ENCODE peak calls at places on chromosomes 11 and 22, in seven cellular contexts. M is AG10803, P is pancreas, D is uterus, S is lower lobe of right lung, F is foreskin fibroblast, L is fibroblast of mammary gland. H is an unnamed sample.

GRCh38 chr11:69509381-69509780 is 27.9 kb downstream of the LINC01488 start:
- DNase-seq in S (peak), M (no peak), L (no peak), F (no peak), P (no peak), D (no peak), H (peak)

GRCh38 chr22:39954584-39955055 is 5.6 kb upstream of the TMA7B start:
- DNase-seq in P (no peak), S (no peak), L (peak), D (no peak), F (peak), M (peak), H (no peak)

GRCh38 chr11:125140251-125140650 is 24.3 kb upstream of the PKNOX2 start:
- DNase-seq in S (no peak), M (no peak), P (no peak), D (no peak), F (no peak), L (no peak), H (no peak)

GRCh38 chr11:19816040-19816439 is 103.4 kb downstream of the NAV2 start:
- DNase-seq in P (peak), M (peak), S (no peak), F (peak), L (no peak), D (no peak), H (no peak)

GRCh38 chr22:48803171-48803992 is 1024.3 kb downstream of the BRD1 start:
- DNase-seq in M (no peak), S (no peak), L (no peak), P (no peak), F (no peak), D (no peak), H (no peak)

GRCh38 chr11:28535677-28536076 is 427.5 kb downstream of the METTL15 start:
- DNase-seq in S (no peak), F (no peak), P (no peak), M (no peak), D (no peak), L (no peak), H (no peak)

GRCh38 chr11:66477256-66478201 is 2.7 kb upstream of the DPP3 start:
- DNase-seq in D (no peak), S (no peak), L (no peak), F (no peak), M (no peak), P (no peak), H (no peak)

GRCh38 chr11:27460571-27460970 is 12.0 kb downstream of the LGR4 start:
- DNase-seq in F (no peak), P (peak), L (no peak), S (no peak), M (no peak), D (no peak), H (no peak)

GRCh38 chr11:72703281-72704008 is 29.2 kb upstream of the PDE2A start:
- DNase-seq in S (no peak), M (peak), F (peak), P (no peak), L (peak), D (peak), H (no peak)

GRCh38 chr22:45997077-45997774 is 20.3 kb upstream of the WNT7B start:
- DNase-seq in P (peak), L (peak), F (peak), D (peak), M (peak), S (peak), H (peak)

GRCh38 chr11:117882539-117882938 is 6.1 kb upstream of the FXYD6 start:
- DNase-seq in M (no peak), L (no peak), P (no peak), F (no peak), D (no peak), S (no peak), H (no peak)

GRCh38 chr22:31754813-31755212 is 994 bp downstream of the DEPDC5 start:
- DNase-seq in S (no peak), D (no peak), L (peak), F (no peak), M (no peak), P (no peak), H (no peak)

GRCh38 chr11:118374729-118375128 is 15.3 kb downstream of the UBE4A start:
- DNase-seq in L (peak), P (no peak), D (no peak), F (peak), S (no peak), M (peak), H (no peak)

GRCh38 chr22:47180796-47181195 is 418.3 kb downstream of the TBC1D22A start:
- DNase-seq in D (no peak), P (no peak), L (no peak), S (no peak), M (no peak), F (no peak), H (no peak)

GRCh38 chr22:36355894-36356293 is 31.9 kb downstream of the MYH9 start:
- DNase-seq in L (no peak), F (peak), M (no peak), D (no peak), P (peak), S (no peak), H (no peak)
- H3K4me3 ChIP-seq in L (no peak), F (no peak), M (no peak), D (peak), P (no peak), S (no peak), H (no peak)

DNA sequence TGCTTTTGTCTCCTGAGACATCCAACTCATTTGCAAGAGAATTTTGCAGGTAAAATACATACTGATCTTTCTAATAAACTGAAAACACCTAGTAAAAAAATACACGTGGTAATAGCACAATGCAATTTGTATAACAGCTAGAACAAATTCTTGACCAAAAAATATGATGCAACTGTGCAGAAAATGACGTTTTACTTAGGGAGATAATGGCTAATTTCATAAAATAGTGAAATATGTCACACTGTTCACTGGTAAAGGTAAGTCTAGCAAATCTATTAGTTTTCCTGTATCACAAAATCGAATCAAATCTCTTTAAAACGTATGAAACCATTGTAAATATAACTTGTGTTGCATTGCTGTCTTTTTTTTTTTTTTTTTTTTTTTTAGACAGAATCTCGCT is 130.0 kb downstream of the VPREB1 start:
- DNase-seq in F (no peak), P (no peak), S (no peak), D (no peak), M (no peak), L (no peak), H (no peak)
- TF ChIP-seq CTCF in F (no peak), P (no peak), S (no peak), D (no peak), M (no peak), L (no peak), H (no peak)

GRCh38 chr11:96143016-96143670 is 199.9 kb downstream of the MAML2 start:
- DNase-seq in L (peak), F (no peak), D (no peak), S (no peak), P (no peak), M (peak), H (no peak)
- H3K4me3 ChIP-seq in L (no peak), F (no peak), D (no peak), S (no peak), P (no peak), M (no peak), H (no peak)

DNA sequence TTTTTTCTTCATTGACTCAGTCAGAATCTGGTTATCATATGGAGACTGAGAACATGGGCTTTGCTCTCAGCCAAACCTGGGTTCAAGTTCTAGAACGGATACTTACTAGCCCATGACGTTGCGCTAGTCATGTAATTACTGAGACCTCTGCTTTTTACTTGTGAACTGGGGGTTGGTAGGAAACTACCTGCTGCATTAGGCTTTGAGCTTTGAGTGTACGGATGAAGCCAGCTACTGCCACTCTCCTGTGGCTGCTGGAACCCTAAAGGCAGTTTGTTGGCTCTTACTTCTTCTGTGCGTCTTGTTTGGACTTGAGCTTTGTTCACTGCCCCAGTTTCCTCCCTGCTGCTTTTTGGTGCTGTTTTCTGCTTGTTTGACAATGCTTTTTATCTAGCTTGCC is 18.1 kb downstream of the PPP6R2 start:
- DNase-seq in D (no peak), M (no peak), P (no peak), S (no peak), F (no peak), L (no peak), H (no peak)
- TF ChIP-seq CTCF in D (no peak), M (no peak), P (no peak), S (no peak), F (no peak), L (no peak), H (no peak)